ENCODE peak calls at places on chromosome 4, in eight cellular contexts. Y is activated CD4-positive, alpha-beta memory T cell treated with anti-CD3 and anti-CD28 coated beads for 36 hours; H is activated CD4-positive, CD25-positive, alpha-beta regulatory T cell; A is NCI-H510A treated with DMSO at 0.1 percent for 48 hours; Z is putamen; L is GM18507; C is aorta; W is amniotic epithelial cell. K is an unnamed sample.

GRCh38 chr4:14184265-14184664 is 556.7 kb upstream of the BOD1L1 start:
- DNase-seq in Y (no peak), H (no peak), A (no peak), Z (no peak), L (no peak), C (no peak), W (no peak), K (no peak)

GRCh38 chr4:179695175-179695574 is 2252.9 kb upstream of the AGA start:
- DNase-seq in Y (no peak), H (no peak), A (no peak), Z (no peak), L (no peak), C (no peak), W (no peak), K (no peak)

GRCh38 chr4:168218663-168219062 is 99.9 kb downstream of the DDX60 start:
- DNase-seq in Y (no peak), H (no peak), A (no peak), Z (no peak), L (no peak), C (no peak), W (peak), K (no peak)

GRCh38 chr4:162061214-162061613 is 102.6 kb downstream of the FSTL5 start:
- DNase-seq in Y (no peak), H (no peak), A (no peak), Z (no peak), L (no peak), C (no peak), W (peak), K (no peak)

GRCh38 chr4:68348577-68348976 is 1.3 kb downstream of the YTHDC1 start:
- DNase-seq in Y (no peak), H (no peak), A (no peak), Z (no peak), L (no peak), C (no peak), W (no peak), K (no peak)

GRCh38 chr4:110510955-110511544 is 35.1 kb downstream of the ENPEP start:
- DNase-seq in Y (no peak), H (no peak), A (peak), Z (peak), L (peak), C (no peak), W (peak), K (no peak)

GRCh38 chr4:104591505-104591904 is 96.8 kb upstream of the CXXC4 start:
- DNase-seq in Y (no peak), H (no peak), A (peak), Z (no peak), L (no peak), C (no peak), W (peak), K (no peak)

GRCh38 chr4:5742388-5742787 is 31.4 kb downstream of the EVC start:
- DNase-seq in Y (no peak), H (no peak), A (no peak), Z (no peak), L (no peak), C (no peak), W (no peak), K (no peak)

GRCh38 chr4:139676913-139677585 is 11.4 kb downstream of the MGST2 start:
- DNase-seq in Y (no peak), H (no peak), A (no peak), Z (no peak), L (no peak), C (no peak), W (no peak), K (no peak)

GRCh38 chr4:99642725-99643489 is 14.7 kb downstream of the C4orf54 start:
- DNase-seq in Y (no peak), H (no peak), A (no peak), Z (no peak), L (no peak), C (peak), W (no peak), K (no peak)

GRCh38 chr4:5206391-5206790 is 155.1 kb downstream of the STK32B start:
- DNase-seq in Y (no peak), H (no peak), A (no peak), Z (peak), L (no peak), C (no peak), W (peak), K (peak)

GRCh38 chr4:89334311-89334710 is 26.7 kb upstream of the GPRIN3 start:
- DNase-seq in Y (no peak), H (no peak), A (no peak), Z (no peak), L (no peak), C (no peak), W (no peak), K (no peak)

GRCh38 chr4:55184600-55185523 is 59.5 kb upstream of the KDR start:
- DNase-seq in Y (peak), H (no peak), A (peak), Z (peak), L (no peak), C (no peak), W (peak), K (peak)

GRCh38 chr4:83019794-83020497 is 9.3 kb upstream of the LIN54 start:
- DNase-seq in Y (no peak), H (no peak), A (no peak), Z (no peak), L (no peak), C (no peak), W (no peak), K (no peak)

GRCh38 chr4:10204401-10205058 is 87.9 kb upstream of the WDR1 start:
- DNase-seq in Y (no peak), H (no peak), A (no peak), Z (no peak), L (no peak), C (no peak), W (no peak), K (peak)

GRCh38 chr4:3708103-3708510 is 58.1 kb upstream of the ADRA2C start:
- DNase-seq in Y (no peak), H (no peak), A (no peak), Z (no peak), L (no peak), C (peak), W (no peak), K (no peak)

GRCh38 chr4:151690164-151690856 is 70.5 kb downstream of the GATB start:
- DNase-seq in Y (no peak), H (no peak), A (no peak), Z (no peak), L (no peak), C (no peak), W (peak), K (no peak)

GRCh38 chr4:5371415-5372190 is 320.3 kb downstream of the STK32B start:
- DNase-seq in Y (no peak), H (no peak), A (peak), Z (no peak), L (no peak), C (no peak), W (no peak), K (no peak)

GRCh38 chr4:2823301-2823670 is 20.4 kb upstream of the ADD1 start:
- DNase-seq in Y (no peak), H (no peak), A (no peak), Z (no peak), L (no peak), C (peak), W (no peak), K (no peak)

GRCh38 chr4:18109677-18110076 is 88.1 kb upstream of the LCORL start:
- DNase-seq in Y (no peak), H (no peak), A (no peak), Z (no peak), L (no peak), C (no peak), W (no peak), K (no peak)

GRCh38 chr4:2036327-2036726 is 22.8 kb upstream of the NAT8L start:
- DNase-seq in Y (no peak), H (no peak), A (no peak), Z (no peak), L (no peak), C (no peak), W (no peak), K (peak)

GRCh38 chr4:92265066-92265465 is 38.7 kb upstream of the GRID2 start:
- DNase-seq in Y (no peak), H (no peak), A (no peak), Z (no peak), L (no peak), C (no peak), W (no peak), K (no peak)

GRCh38 chr4:86481429-86481828 is 112.7 kb upstream of the PTPN13 start:
- DNase-seq in Y (no peak), H (no peak), A (no peak), Z (no peak), L (no peak), C (no peak), W (no peak), K (no peak)

GRCh38 chr4:95546866-95547707 is 1.7 kb downstream of the UNC5C start:
- DNase-seq in Y (no peak), H (no peak), A (no peak), Z (peak), L (no peak), C (peak), W (no peak), K (no peak)

GRCh38 chr4:163681208-163681821 is 186.8 kb downstream of the TMA16 start:
- DNase-seq in Y (no peak), H (no peak), A (no peak), Z (no peak), L (no peak), C (no peak), W (peak), K (peak)

GRCh38 chr4:75745721-75746199 is 21.4 kb downstream of the USO1 start:
- DNase-seq in Y (no peak), H (no peak), A (no peak), Z (no peak), L (no peak), C (no peak), W (no peak), K (no peak)

GRCh38 chr4:127856485-127857447 is 23.9 kb upstream of the PLK4 start:
- DNase-seq in Y (no peak), H (no peak), A (no peak), Z (no peak), L (peak), C (no peak), W (peak), K (no peak)

GRCh38 chr4:186724861-186725419 is 1.3 kb upstream of the FAT1 start:
- DNase-seq in Y (no peak), H (no peak), A (no peak), Z (no peak), L (no peak), C (no peak), W (peak), K (peak)

GRCh38 chr4:86974481-86975050 is 39.8 kb downstream of the AFF1 start:
- DNase-seq in Y (no peak), H (no peak), A (no peak), Z (no peak), L (no peak), C (no peak), W (peak), K (no peak)

GRCh38 chr4:159010563-159011260 is 92.2 kb upstream of the RAPGEF2 start:
- DNase-seq in Y (no peak), H (no peak), A (no peak), Z (peak), L (no peak), C (peak), W (peak), K (peak)

GRCh38 chr4:152723236-152723635 is 43.4 kb upstream of the TMEM154 start:
- DNase-seq in Y (no peak), H (no peak), A (no peak), Z (no peak), L (no peak), C (no peak), W (no peak), K (no peak)

K was measured in colonic mucosa.